ENCODE peak calls at places on chromosome 11, in seven cellular contexts. G is upper lobe of right lung; E is effector memory CD8-positive, alpha-beta T cell; O is activated CD4-positive, alpha-beta T cell treated with anti-CD3 and anti-CD28 coated beads for 36 hours; R is Right ventricle myocardium superior; W is body of pancreas; H is SK-N-SH treated with all-trans-retinoic acid at 6 μM for 48 hours. P is an unnamed sample.

GRCh38 chr11:76190376-76190775 is 15.9 kb downstream of the WNT11 start:
- ATAC-seq in H (no peak), O (no peak), R (no peak), E (no peak), G (peak), W (no peak), P (no peak)

GRCh38 chr11:129861702-129862107 is 33.7 kb downstream of the NFRKB start:
- ATAC-seq in R (peak), W (peak), O (no peak), G (peak), E (no peak), H (peak), P (no peak)

GRCh38 chr11:33682446-33682845 is 18.2 kb downstream of the C11orf91 start:
- ATAC-seq in W (no peak), R (no peak), G (no peak), H (no peak), E (no peak), O (no peak), P (no peak)

GRCh38 chr11:47071871-47072270 is 104.8 kb downstream of the ARFGAP2 start:
- ATAC-seq in R (peak), O (no peak), G (no peak), H (no peak), E (no peak), W (no peak), P (no peak)

GRCh38 chr11:15837901-15838489 is 518.4 kb downstream of the SOX6 start:
- ATAC-seq in W (peak), G (no peak), H (no peak), E (no peak), O (no peak), R (no peak), P (no peak)

GRCh38 chr11:17543574-17544180 is 539 bp downstream of the USH1C start:
- ATAC-seq in O (no peak), G (no peak), H (no peak), E (no peak), W (no peak), R (no peak), P (no peak)

GRCh38 chr11:121321614-121322243 is 29.2 kb downstream of the SC5D start:
- ATAC-seq in O (peak), R (peak), G (peak), H (peak), E (peak), W (peak), P (peak)

GRCh38 chr11:396511-396947 is 2.5 kb downstream of the PKP3 start:
- ATAC-seq in H (peak), O (peak), G (peak), E (peak), R (peak), W (no peak), P (peak)

GRCh38 chr11:134728186-134728585 is 316.1 kb upstream of the B3GAT1 start:
- ATAC-seq in H (no peak), O (no peak), G (no peak), R (no peak), E (no peak), W (no peak), P (no peak)

GRCh38 chr11:35337136-35337918 is 82.0 kb downstream of the SLC1A2 start:
- ATAC-seq in G (peak), O (peak), W (peak), H (peak), E (no peak), R (no peak), P (no peak)

GRCh38 chr11:124676386-124676785 is 2.7 kb downstream of the SPA17 start:
- ATAC-seq in O (no peak), E (no peak), R (no peak), W (no peak), H (no peak), G (peak), P (no peak)

GRCh38 chr11:35214792-35215193 is 75.8 kb downstream of the CD44 start:
- ATAC-seq in E (peak), W (no peak), G (peak), O (peak), R (no peak), H (peak), P (peak)

GRCh38 chr11:116189378-116190170 is 583.2 kb downstream of the BUD13 start:
- ATAC-seq in W (no peak), E (no peak), G (no peak), H (no peak), R (no peak), O (no peak), P (no peak)

GRCh38 chr11:134560566-134561347 is 148.7 kb upstream of the B3GAT1 start:
- ATAC-seq in G (peak), R (no peak), O (no peak), W (no peak), E (no peak), H (no peak), P (no peak)

GRCh38 chr11:123561046-123561781 is 93.2 kb downstream of the SCN3B start:
- ATAC-seq in E (no peak), H (peak), G (peak), R (peak), W (peak), O (no peak), P (no peak)

GRCh38 chr11:59669611-59670009 is 773 bp upstream of the PATL1 start:
- ATAC-seq in E (no peak), R (peak), W (peak), H (peak), G (peak), O (no peak), P (no peak)

GRCh38 chr11:35463211-35463810 is 44.0 kb upstream of the SLC1A2 start:
- ATAC-seq in G (no peak), W (no peak), E (no peak), H (no peak), O (no peak), R (no peak), P (no peak)

GRCh38 chr11:12205330-12205729 is 94.9 kb downstream of the MICAL2 start:
- ATAC-seq in W (no peak), O (peak), R (no peak), E (no peak), G (no peak), H (peak), P (no peak)

GRCh38 chr11:108758458-108758857 is 93.6 kb downstream of the DDX10 start:
- ATAC-seq in E (no peak), R (no peak), O (no peak), G (no peak), W (no peak), H (no peak), P (no peak)

GRCh38 chr11:34682822-34683221 is 61.9 kb downstream of the EHF start:
- ATAC-seq in H (no peak), W (no peak), G (no peak), E (no peak), R (no peak), O (no peak), P (no peak)

GRCh38 chr11:57379732-57380131 is 1.2 kb downstream of the PRG3 start:
- ATAC-seq in R (no peak), H (no peak), G (peak), O (no peak), W (no peak), E (no peak), P (no peak)

GRCh38 chr11:2700415-2701211 is 819 bp upstream of the KCNQ1OT1 start:
- ATAC-seq in R (peak), O (no peak), W (peak), H (peak), G (peak), E (no peak), P (peak)

GRCh38 chr11:69497221-69497787 is 15.8 kb downstream of the LINC01488 start:
- ATAC-seq in G (peak), H (peak), E (no peak), O (no peak), R (peak), W (peak), P (no peak)

GRCh38 chr11:44928144-44928543 is 22.5 kb downstream of the TP53I11 start:
- ATAC-seq in R (no peak), E (no peak), G (no peak), O (no peak), W (no peak), H (no peak), P (no peak)

GRCh38 chr11:63504054-63504453 is 1.8 kb upstream of the LGALS12 start:
- ATAC-seq in O (no peak), G (no peak), W (no peak), E (no peak), H (no peak), R (no peak), P (no peak)